ENCODE peak calls at places on chromosome 4, in ten cellular contexts. K is body of pancreas, U is fibroblast of lung, Z is AG09309, W is mucosa of descending colon, Y is PC-3, N is Calu3, J is heart right ventricle, O is uterus, R is astrocyte of the spinal cord. X is an unnamed sample.

GRCh38 chr4:41305486-41305885 is 48.8 kb downstream of the UCHL1 start:
- DNase-seq in R (no peak), O (no peak), W (no peak), Z (no peak), U (no peak), Y (no peak), K (no peak), N (no peak), J (no peak), X (no peak)

GRCh38 chr4:89166971-89167475 is 55.7 kb downstream of the TIGD2 start:
- DNase-seq in O (no peak), Y (no peak), N (no peak), U (peak), W (no peak), Z (no peak), K (no peak), J (no peak), R (no peak), X (no peak)

GRCh38 chr4:6926681-6927478 is 17.3 kb downstream of the TBC1D14 start:
- DNase-seq in Z (no peak), U (peak), J (no peak), O (no peak), N (no peak), Y (no peak), K (no peak), R (no peak), W (peak), X (peak)

GRCh38 chr4:188408244-188409067 is 269.2 kb downstream of the TRIML1 start:
- DNase-seq in W (no peak), K (no peak), Z (peak), J (no peak), R (peak), N (no peak), Y (no peak), O (no peak), U (no peak), X (no peak)

GRCh38 chr4:182310316-182310715 is 67.1 kb downstream of the TENM3 start:
- DNase-seq in K (no peak), J (no peak), Y (no peak), N (no peak), W (no peak), R (no peak), O (no peak), U (peak), Z (no peak), X (no peak)

GRCh38 chr4:102174800-102175199 is 170.5 kb downstream of the SLC39A8 start:
- DNase-seq in W (no peak), U (peak), O (no peak), K (no peak), R (peak), Z (peak), J (no peak), N (no peak), Y (peak), X (no peak)

GRCh38 chr4:142356118-142356759 is 489.9 kb downstream of the INPP4B start:
- DNase-seq in J (no peak), W (no peak), R (no peak), U (no peak), Z (no peak), Y (no peak), K (no peak), O (no peak), N (no peak), X (no peak)

GRCh38 chr4:130675262-130675661 is 1579.3 kb downstream of the C4orf33 start:
- DNase-seq in R (no peak), O (no peak), K (no peak), Y (no peak), N (no peak), W (no peak), J (no peak), U (no peak), Z (no peak), X (no peak)

GRCh38 chr4:187268940-187269339 is 545.3 kb upstream of the FAT1 start:
- DNase-seq in Z (no peak), W (no peak), N (no peak), K (no peak), Y (peak), J (no peak), R (peak), U (peak), O (no peak), X (no peak)

GRCh38 chr4:155960522-155960921 is 6.9 kb upstream of the CTSO start:
- DNase-seq in K (no peak), Y (peak), J (peak), Z (no peak), W (no peak), N (no peak), U (peak), R (peak), O (no peak), X (no peak)

GRCh38 chr4:9962611-9963314 is 58.5 kb downstream of the SLC2A9 start:
- DNase-seq in K (no peak), O (no peak), N (no peak), W (no peak), Y (no peak), J (no peak), U (no peak), R (no peak), Z (no peak), X (no peak)

GRCh38 chr4:52619591-52619931 is 39.5 kb downstream of the USP46 start:
- DNase-seq in K (no peak), Z (no peak), O (no peak), U (no peak), J (no peak), N (no peak), R (no peak), W (no peak), Y (no peak), X (no peak)

GRCh38 chr4:40548256-40548655 is 81.4 kb downstream of the RBM47 start:
- DNase-seq in W (no peak), U (peak), J (no peak), N (no peak), Y (no peak), O (no peak), Z (no peak), R (peak), K (no peak), X (no peak)

GRCh38 chr4:48705609-48706008 is 74.5 kb downstream of the FRYL start:
- DNase-seq in N (no peak), R (no peak), Y (no peak), J (no peak), O (no peak), U (no peak), W (no peak), Z (no peak), K (no peak), X (no peak)

GRCh38 chr4:32226201-32226600 is 1506.0 kb downstream of the PCDH7 start:
- DNase-seq in U (peak), J (no peak), Z (no peak), R (peak), W (no peak), K (no peak), Y (peak), N (no peak), O (no peak), X (no peak)

GRCh38 chr4:78775278-78776030 is 696 bp upstream of the BMP2K start:
- DNase-seq in U (peak), K (peak), Y (peak), Z (peak), O (peak), N (peak), J (peak), W (peak), R (peak), X (peak)

GRCh38 chr4:114012749-114013148 is 33.3 kb upstream of the ARSJ start:
- DNase-seq in O (no peak), J (no peak), K (no peak), Y (peak), U (no peak), N (peak), Z (no peak), W (peak), R (no peak), X (no peak)

GRCh38 chr4:113689394-113689793 is 72.1 kb downstream of the CAMK2D start:
- DNase-seq in K (no peak), Z (no peak), J (no peak), R (no peak), N (no peak), Y (no peak), U (no peak), W (no peak), O (no peak), X (no peak)

GRCh38 chr4:8906991-8907595 is 35.5 kb upstream of the HMX1 start:
- DNase-seq in Z (no peak), O (no peak), U (no peak), R (no peak), K (no peak), Y (no peak), W (no peak), J (no peak), N (no peak), X (peak)

DNA sequence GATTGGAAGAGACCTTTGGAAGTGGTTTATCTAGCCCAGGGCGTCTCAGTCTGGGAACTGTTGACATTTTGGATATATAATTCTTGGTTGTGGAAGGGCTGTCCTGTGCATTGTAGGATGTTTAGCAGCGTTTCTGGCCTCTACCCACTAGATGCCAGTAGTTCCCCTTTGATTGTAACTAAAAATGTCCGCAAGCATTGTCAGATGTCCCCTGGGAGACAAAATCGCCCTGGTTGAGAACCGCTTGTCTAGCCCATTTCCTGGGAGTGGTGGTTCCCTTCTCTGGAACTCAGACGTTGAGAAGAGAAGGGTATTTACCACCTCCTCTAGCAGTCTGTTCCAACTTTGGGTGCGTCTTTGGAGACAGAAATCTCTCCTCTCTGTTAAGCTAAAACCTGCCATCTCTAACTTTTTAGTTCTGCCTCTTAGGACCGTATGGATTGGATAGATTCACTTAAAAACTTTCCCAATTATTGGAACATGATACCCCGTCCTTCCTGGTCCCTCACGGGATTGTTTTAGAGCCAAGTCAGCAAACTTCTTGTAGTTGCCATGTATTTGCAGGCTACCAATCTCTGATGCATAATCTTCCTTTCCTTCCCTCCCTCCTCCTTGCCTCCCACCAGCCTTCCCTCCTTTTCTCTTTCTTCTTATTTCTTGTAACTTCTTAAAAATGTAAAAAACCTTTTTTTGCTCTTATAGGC is 13.9 kb downstream of the TMEM165 start:
- DNase-seq in Z (no peak), R (peak), J (peak), O (no peak), W (no peak), K (no peak), Y (no peak), N (no peak), U (no peak), X (peak)
- TF ChIP-seq CTCF in Z (peak), R (peak), J (peak), O (no peak), W (no peak), K (no peak), Y (peak), N (no peak), U (peak), X (no peak)

GRCh38 chr4:143558823-143559756 is 45.6 kb downstream of the SMARCA5 start:
- DNase-seq in U (peak), Y (peak), N (peak), O (peak), W (peak), Z (peak), K (peak), J (peak), R (peak), X (peak)
- TF ChIP-seq CTCF in U (peak), Y (peak), N (no peak), O (peak), W (peak), Z (peak), K (peak), J (peak), R (peak), X (peak)

GRCh38 chr4:134677209-134677814 is 475.7 kb upstream of the PABPC4L start:
- DNase-seq in O (no peak), U (no peak), J (no peak), R (no peak), K (no peak), Y (no peak), N (no peak), Z (no peak), W (no peak), X (no peak)
- TF ChIP-seq CTCF in O (no peak), U (no peak), J (no peak), R (no peak), K (no peak), Y (no peak), N (no peak), Z (no peak), W (no peak), X (no peak)

GRCh38 chr4:139658185-139658584 is 7.4 kb upstream of the MGST2 start:
- DNase-seq in K (no peak), Z (no peak), N (no peak), O (no peak), U (no peak), R (no peak), Y (no peak), W (no peak), J (no peak), X (no peak)
- TF ChIP-seq CTCF in K (no peak), Z (no peak), N (no peak), O (no peak), U (no peak), R (no peak), Y (no peak), W (no peak), J (no peak), X (no peak)

GRCh38 chr4:2060578-2061207 is 1.6 kb downstream of the NAT8L start:
- DNase-seq in U (no peak), O (no peak), Z (no peak), N (no peak), W (peak), R (no peak), K (no peak), Y (no peak), J (no peak), X (peak)
- TF ChIP-seq CTCF in U (no peak), O (no peak), Z (no peak), N (no peak), W (no peak), R (no peak), K (no peak), Y (no peak), J (no peak), X (no peak)

GRCh38 chr4:2045518-2045951 is 13.6 kb upstream of the NAT8L start:
- DNase-seq in O (no peak), R (no peak), W (no peak), K (no peak), Y (peak), J (no peak), N (no peak), Z (no peak), U (peak), X (no peak)

GRCh38 chr4:2047781-2048581 is 11.1 kb upstream of the NAT8L start:
- DNase-seq in K (no peak), Y (no peak), Z (no peak), R (no peak), O (no peak), W (peak), N (no peak), J (no peak), U (no peak), X (no peak)

GRCh38 chr4:2047031-2047660 is 12.0 kb upstream of the NAT8L start:
- DNase-seq in W (no peak), U (no peak), O (no peak), K (no peak), R (no peak), N (no peak), J (no peak), Z (no peak), Y (no peak), X (peak)

GRCh38 chr4:2044542-2045517 is 14.3 kb upstream of the NAT8L start:
- DNase-seq in K (no peak), R (no peak), J (no peak), Y (no peak), N (no peak), O (no peak), U (no peak), W (no peak), Z (no peak), X (no peak)

GRCh38 chr4:2046031-2046961 is 12.8 kb upstream of the NAT8L start:
- DNase-seq in Y (no peak), U (no peak), J (no peak), W (no peak), N (no peak), R (no peak), K (no peak), Z (no peak), O (no peak), X (no peak)
- TF ChIP-seq CTCF in Y (no peak), U (no peak), J (no peak), W (no peak), N (no peak), R (no peak), K (no peak), Z (no peak), O (no peak), X (no peak)

GRCh38 chr4:29756966-29757365 is 963.2 kb upstream of the PCDH7 start:
- DNase-seq in W (no peak), O (no peak), N (no peak), J (no peak), U (no peak), R (no peak), K (no peak), Z (no peak), Y (peak), X (no peak)
- TF ChIP-seq CTCF in W (no peak), O (no peak), N (no peak), J (no peak), U (no peak), R (no peak), K (no peak), Z (no peak), Y (peak), X (no peak)

GRCh38 chr4:148425327-148426110 is 16.7 kb downstream of the NR3C2 start:
- DNase-seq in J (no peak), N (no peak), U (no peak), Y (no peak), K (no peak), Z (no peak), O (no peak), R (no peak), W (no peak), X (no peak)
- TF ChIP-seq CTCF in J (no peak), N (no peak), U (peak), Y (peak), K (no peak), Z (no peak), O (no peak), R (peak), W (no peak), X (no peak)

DNA sequence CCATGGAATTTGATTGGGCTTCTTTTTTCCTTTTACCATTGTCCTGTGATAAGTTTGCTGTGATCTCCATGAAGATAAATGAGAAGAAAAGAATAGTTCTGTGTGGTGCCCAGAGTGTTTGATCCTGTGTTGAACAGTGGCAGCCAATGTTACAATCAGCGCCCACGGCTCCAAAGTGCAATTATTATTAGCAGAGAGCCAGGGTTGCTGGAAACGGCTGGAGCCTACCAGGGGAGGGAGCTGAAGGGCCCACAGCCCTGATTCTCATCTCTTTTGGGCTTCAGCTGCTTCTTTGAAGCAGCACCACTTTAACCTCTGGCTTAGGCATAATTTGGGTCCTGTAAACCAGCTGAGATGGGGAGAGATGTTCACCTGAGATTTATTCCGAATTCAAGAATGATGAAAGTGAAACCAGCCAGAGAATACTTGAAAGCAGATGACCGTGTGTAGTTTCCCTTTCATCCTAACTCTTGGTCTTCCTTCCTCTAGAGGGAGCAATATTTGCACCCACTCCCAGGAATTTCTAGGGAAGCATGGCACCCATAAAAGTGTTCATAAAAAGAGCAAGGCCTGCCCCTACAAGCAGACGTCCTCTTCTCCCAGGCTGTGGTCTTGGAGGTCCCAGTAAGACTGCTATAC is 298.3 kb downstream of the EVC2 start:
- DNase-seq in U (no peak), O (no peak), N (no peak), K (no peak), W (no peak), Y (no peak), R (no peak), J (no peak), Z (no peak), X (no peak)
- TF ChIP-seq CTCF in U (no peak), O (no peak), N (no peak), K (no peak), W (no peak), Y (peak), R (no peak), J (no peak), Z (no peak), X (no peak)

X was measured in heart left ventricle.